ENCODE peak calls at places on chromosomes 13 and 19, in six cellular contexts. J, V, G, K, Z and F are unnamed samples.

GRCh38 chr13:102295316-102296048 is 106.4 kb downstream of the FGF14 start:
- DNase-seq in J (no peak), V (peak), G (no peak), K (peak), Z (no peak), F (no peak)

GRCh38 chr13:26529441-26529840 is 28.0 kb upstream of the WASF3 start:
- DNase-seq in J (peak), V (peak), G (peak), K (peak), Z (no peak), F (peak)

GRCh38 chr13:93496985-93497673 is 270.5 kb downstream of the GPC6 start:
- DNase-seq in J (no peak), V (no peak), G (no peak), K (peak), Z (no peak), F (no peak)

GRCh38 chr19:35519291-35519690 is 5.8 kb upstream of the DMKN start:
- DNase-seq in J (no peak), V (peak), G (no peak), K (peak), Z (no peak), F (no peak)

GRCh38 chr13:45781553-45782326 is 69.8 kb downstream of the SIAH3 start:
- DNase-seq in J (no peak), V (peak), G (no peak), K (peak), Z (no peak), F (no peak)

GRCh38 chr13:46749951-46750350 is 47.0 kb downstream of the ESD start:
- DNase-seq in J (no peak), V (no peak), G (no peak), K (no peak), Z (no peak), F (peak)

GRCh38 chr19:1073956-1074511 is 7.1 kb downstream of the ARHGAP45 start:
- DNase-seq in J (no peak), V (no peak), G (no peak), K (no peak), Z (no peak), F (no peak)

GRCh38 chr13:44976949-44977583 is 12.2 kb downstream of the NUFIP1 start:
- DNase-seq in J (no peak), V (no peak), G (no peak), K (peak), Z (no peak), F (no peak)

GRCh38 chr13:35988648-35989081 is 142.5 kb downstream of the DCLK1 start:
- DNase-seq in J (no peak), V (peak), G (no peak), K (peak), Z (no peak), F (peak)

GRCh38 chr19:6460099-6460884 is 700 bp upstream of the SLC25A23 start:
- DNase-seq in J (peak), V (peak), G (peak), K (peak), Z (peak), F (peak)

GRCh38 chr19:32345261-32346207 is at the start of gene ZNF507:
- DNase-seq in J (peak), V (peak), G (peak), K (peak), Z (peak), F (peak)

GRCh38 chr13:40439928-40440327 is 226.5 kb downstream of the FOXO1 start:
- DNase-seq in J (no peak), V (peak), G (no peak), K (peak), Z (no peak), F (no peak)

GRCh38 chr19:13015361-13016231 is 20.3 kb downstream of the NFIX start:
- DNase-seq in J (no peak), V (peak), G (peak), K (peak), Z (no peak), F (no peak)

GRCh38 chr19:41530184-41530534 is 45.8 kb upstream of the CEACAM21 start:
- DNase-seq in J (no peak), V (no peak), G (no peak), K (no peak), Z (no peak), F (no peak)

DNA sequence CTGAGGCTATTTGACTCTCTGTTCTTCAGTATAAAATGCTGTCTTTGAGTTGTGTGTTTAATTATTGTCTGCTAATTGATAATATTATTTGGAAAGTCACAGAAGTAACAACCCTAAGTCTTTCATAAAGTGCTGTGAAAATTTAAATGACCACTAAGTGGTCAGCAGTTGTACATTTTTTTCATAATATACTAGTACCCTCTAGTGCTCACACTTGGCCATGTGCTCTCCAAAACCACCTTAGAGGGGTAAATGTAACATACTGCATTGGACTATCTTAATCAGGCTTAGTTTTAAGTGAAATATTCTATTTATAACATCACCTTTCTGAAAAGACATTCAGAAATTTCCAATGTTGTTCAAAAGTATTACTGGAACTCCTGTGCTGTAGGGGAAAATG is 745.3 kb downstream of the GPC5 start:
- DNase-seq in J (no peak), V (no peak), G (no peak), K (no peak), Z (no peak), F (no peak)
- TF ChIP-seq CTCF in J (no peak), V (no peak), G (no peak), K (no peak), Z (no peak), F (no peak)

GRCh38 chr19:16598848-16599247 is 26.6 kb upstream of the SLC35E1 start:
- DNase-seq in J (no peak), V (no peak), G (no peak), K (no peak), Z (no peak), F (no peak)
- TF ChIP-seq CTCF in J (no peak), V (no peak), G (no peak), K (no peak), Z (no peak), F (no peak)

GRCh38 chr13:49098771-49099512 is 121.2 kb upstream of the MLNR start:
- DNase-seq in J (no peak), V (peak), G (no peak), K (peak), Z (no peak), F (no peak)
- TF ChIP-seq CTCF in J (peak), V (peak), G (no peak), K (peak), Z (peak), F (peak)

DNA sequence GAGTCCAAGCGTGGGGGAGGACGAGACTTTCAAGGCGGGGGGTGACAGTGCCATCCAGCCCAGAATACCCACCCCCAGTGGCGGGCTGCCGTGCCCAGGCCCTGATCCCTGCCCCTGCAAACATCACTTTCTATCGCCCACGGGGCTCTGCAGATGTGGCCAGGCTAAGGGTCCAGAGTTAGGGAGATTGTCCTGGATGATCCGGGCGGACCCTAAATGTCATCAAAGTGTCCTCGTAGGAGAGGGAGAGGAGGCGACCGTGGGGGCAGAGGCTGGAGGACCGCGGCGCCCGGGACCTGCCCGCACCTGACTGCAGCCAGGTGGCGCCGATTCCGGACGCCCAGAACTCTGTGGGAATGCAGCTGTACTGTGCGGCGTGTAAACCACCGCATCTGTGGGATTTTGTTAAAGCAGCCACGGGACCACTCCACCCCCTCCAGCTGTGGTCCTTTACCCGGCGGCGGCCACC is 32.4 kb downstream of the GJA3 start:
- DNase-seq in J (peak), V (no peak), G (no peak), K (no peak), Z (no peak), F (no peak)
- TF ChIP-seq CTCF in J (no peak), V (no peak), G (peak), K (no peak), Z (no peak), F (peak)

DNA sequence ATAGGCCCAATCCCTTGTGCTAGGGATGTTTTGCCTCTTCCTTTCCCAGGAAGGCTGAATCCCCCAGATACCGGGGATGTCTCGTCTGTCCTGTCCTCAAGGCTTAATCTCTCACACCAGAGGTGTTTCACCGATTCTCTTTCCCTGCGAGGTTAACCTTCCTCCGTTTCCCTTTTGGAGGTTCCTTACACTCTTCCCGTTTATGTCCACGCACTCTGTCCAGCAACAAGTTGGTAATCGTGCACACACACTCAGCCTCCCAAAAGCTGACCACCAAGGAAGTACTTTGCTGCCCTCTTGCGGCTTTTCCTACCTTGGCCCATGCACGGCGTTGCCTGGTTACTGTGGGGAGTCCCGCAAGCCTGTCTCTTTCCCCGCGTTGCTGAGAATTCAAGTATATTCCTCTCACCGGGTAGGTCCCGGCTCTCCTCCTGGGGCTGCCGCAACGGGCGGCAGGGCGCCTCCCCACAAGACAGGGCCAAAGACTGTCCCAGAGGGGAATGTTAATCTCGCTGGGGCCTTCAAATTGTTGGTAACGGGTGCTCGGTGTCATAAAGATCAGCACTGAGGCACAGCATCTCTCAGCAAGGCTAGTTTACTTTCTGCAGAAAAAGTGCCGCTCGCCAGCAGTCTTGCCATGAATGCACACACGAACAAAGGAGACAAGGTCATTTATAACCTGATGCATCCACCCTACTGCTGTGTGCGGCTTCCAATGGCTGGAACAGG is 36.7 kb upstream of the CD177 start:
- DNase-seq in J (peak), V (peak), G (no peak), K (no peak), Z (peak), F (no peak)
- TF ChIP-seq CTCF in J (peak), V (peak), G (no peak), K (peak), Z (peak), F (peak)

DNA sequence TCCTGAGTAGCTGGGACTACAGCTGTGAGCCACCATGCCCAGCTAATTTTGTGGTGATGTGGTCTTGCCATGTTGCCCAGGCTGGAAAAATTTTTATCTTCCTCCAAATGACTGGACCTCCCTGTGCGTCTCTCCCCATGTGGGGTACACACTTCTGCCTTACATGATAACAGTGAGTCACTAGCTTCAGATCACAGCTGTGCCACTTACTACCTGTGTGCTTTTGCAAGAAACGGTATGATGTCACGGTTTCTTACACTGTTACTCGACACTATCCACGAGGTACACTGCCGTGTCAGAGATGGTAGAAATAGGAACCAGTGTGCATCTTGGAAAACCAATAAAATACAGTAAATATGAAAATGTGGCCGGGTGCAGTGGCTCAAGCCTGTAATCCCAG is 17.5 kb upstream of the ZNF414 start:
- DNase-seq in J (no peak), V (no peak), G (no peak), K (no peak), Z (no peak), F (no peak)
- TF ChIP-seq CTCF in J (no peak), V (no peak), G (no peak), K (no peak), Z (no peak), F (no peak)